ENCODE peak calls at places on chromosome 1, in four cellular contexts. A, M, F and D are unnamed samples.

GRCh38 chr1:151976868-151977267 is 16.8 kb downstream of the S100A10 start:
- DNase-seq in M (no peak), A (no peak), F (no peak), D (no peak)

GRCh38 chr1:27522860-27523665 is 33.1 kb upstream of the WASF2 start:
- DNase-seq in M (peak), A (peak), F (peak), D (peak)

GRCh38 chr1:203628185-203628996 is 1.8 kb downstream of the ATP2B4 start:
- DNase-seq in F (peak), A (no peak), M (peak), D (peak)

GRCh38 chr1:201137579-201138310 is 10.8 kb upstream of the ASCL5 start:
- DNase-seq in F (no peak), M (no peak), A (no peak), D (no peak)

GRCh38 chr1:147837129-147837776 is 65.3 kb upstream of the GJA8 start:
- DNase-seq in M (no peak), F (no peak), A (no peak), D (no peak)

GRCh38 chr1:43340559-43340958 is 2.9 kb downstream of the MPL start:
- DNase-seq in M (no peak), A (no peak), F (no peak), D (no peak)

GRCh38 chr1:74396942-74397341 is 115.5 kb downstream of the LRRC53 start:
- DNase-seq in M (no peak), F (no peak), A (no peak), D (no peak)

GRCh38 chr1:225655509-225656258 is 2.8 kb upstream of the ENAH start:
- DNase-seq in M (peak), A (peak), F (no peak), D (no peak)

GRCh38 chr1:26317143-26317542 is 615 bp upstream of the CD52 start:
- DNase-seq in A (no peak), F (no peak), M (no peak), D (no peak)

GRCh38 chr1:170239445-170239844 is 93.7 kb downstream of the NTMT2 start:
- DNase-seq in F (no peak), M (no peak), A (no peak), D (no peak)

GRCh38 chr1:156709743-156710489 is 4.5 kb upstream of the CRABP2 start:
- DNase-seq in F (no peak), M (no peak), A (peak), D (no peak)

GRCh38 chr1:169115891-169116585 is 9.5 kb downstream of the ATP1B1 start:
- DNase-seq in A (no peak), M (no peak), F (no peak), D (no peak)